ENCODE peak calls at places on chromosomes 16 and 17, in six cellular contexts. X, P, Y, G, D and J are unnamed samples.

GRCh38 chr17:72126575-72127486 is 6.0 kb downstream of the SOX9 start:
- DNase-seq in X (peak; percentile 75), P (no peak), Y (no peak), G (no peak), D (no peak), J (no peak)

GRCh38 chr16:48383877-48384304 is 1.3 kb downstream of the SIAH1 start:
- DNase-seq in X (peak; percentile 53), P (no peak), Y (no peak), G (peak; percentile 31), D (no peak), J (no peak)

GRCh38 chr16:54867302-54867832 is 63.3 kb upstream of the IRX5 start:
- DNase-seq in X (no peak), P (no peak), Y (no peak), G (no peak), D (no peak), J (no peak)

GRCh38 chr16:29806641-29807425 is 504 bp downstream of the MAZ start:
- DNase-seq in X (peak; percentile 62), P (peak; percentile 36), Y (no peak), G (peak; percentile 62), D (peak; percentile 68), J (peak; percentile 54)

GRCh38 chr16:65909310-65910050 is 457.0 kb upstream of the CDH5 start:
- DNase-seq in X (no peak), P (no peak), Y (no peak), G (no peak), D (no peak), J (no peak)

GRCh38 chr17:72305472-72305871 is 184.7 kb downstream of the SOX9 start:
- DNase-seq in X (no peak), P (peak; percentile 31), Y (no peak), G (no peak), D (no peak), J (no peak)

GRCh38 chr16:79528281-79528680 is 72.3 kb downstream of the MAF start:
- DNase-seq in X (no peak), P (no peak), Y (no peak), G (peak; percentile 9), D (no peak), J (no peak)

GRCh38 chr16:53515259-53515658 is 12.2 kb upstream of the AKTIP start:
- DNase-seq in X (no peak), P (no peak), Y (no peak), G (no peak), D (no peak), J (no peak)

GRCh38 chr17:63358111-63358839 is 87.8 kb downstream of the CYB561 start:
- DNase-seq in X (no peak), P (no peak), Y (no peak), G (no peak), D (no peak), J (no peak)

GRCh38 chr16:80176114-80176513 is 364.7 kb upstream of the DYNLRB2 start:
- DNase-seq in X (no peak), P (no peak), Y (no peak), G (no peak), D (no peak), J (no peak)

GRCh38 chr17:61532818-61533217 is 58.2 kb downstream of the NACA2 start:
- DNase-seq in X (no peak), P (no peak), Y (no peak), G (no peak), D (no peak), J (no peak)

GRCh38 chr16:80623376-80623775 is 82.6 kb downstream of the DYNLRB2 start:
- DNase-seq in X (no peak), P (no peak), Y (no peak), G (no peak), D (no peak), J (no peak)

GRCh38 chr16:15961557-15962205 is 12.3 kb downstream of the ABCC1 start:
- DNase-seq in X (no peak), P (no peak), Y (no peak), G (no peak), D (no peak), J (no peak)

GRCh38 chr16:15960124-15960971 is 10.9 kb downstream of the ABCC1 start:
- DNase-seq in X (no peak), P (no peak), Y (no peak), G (no peak), D (no peak), J (no peak)

GRCh38 chr16:15961060-15961511 is 11.7 kb downstream of the ABCC1 start:
- DNase-seq in X (no peak), P (peak; percentile 73), Y (no peak), G (no peak), D (no peak), J (no peak)

GRCh38 chr16:15955425-15955824 is 6.0 kb downstream of the ABCC1 start:
- DNase-seq in X (no peak), P (no peak), Y (no peak), G (no peak), D (no peak), J (no peak)

DNA sequence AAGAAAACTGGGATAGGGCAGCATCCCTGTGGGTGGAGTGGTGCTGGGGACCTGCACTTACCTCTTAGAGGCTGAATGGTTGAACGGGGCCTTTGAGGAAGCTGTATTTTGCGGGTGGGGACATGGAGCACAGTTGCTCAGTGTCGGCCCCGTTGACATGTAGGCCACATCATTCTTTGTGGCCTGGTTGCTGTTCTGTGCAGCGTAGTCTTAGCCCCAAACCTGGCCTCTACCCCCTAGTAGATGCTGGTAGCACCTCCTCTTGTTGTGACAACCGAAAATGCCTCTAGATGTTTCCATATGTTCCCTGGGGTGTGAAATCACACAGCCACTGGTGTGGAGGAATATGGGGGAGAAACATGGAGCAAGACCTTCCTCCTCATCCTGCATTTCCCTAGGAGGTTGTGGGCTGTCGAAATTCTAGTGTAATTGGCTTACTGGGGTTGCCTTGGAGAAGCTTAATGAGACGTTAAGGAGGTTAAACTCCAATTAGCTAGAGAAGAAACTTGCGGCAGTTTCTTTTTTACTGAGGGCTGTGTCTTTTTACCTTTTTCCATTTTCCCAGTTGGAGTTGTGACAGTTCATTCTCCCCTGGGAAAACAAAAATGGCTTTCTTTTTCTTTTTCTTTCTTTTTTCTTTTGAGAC is 9.4 kb downstream of the ABCC1 start:
- DNase-seq in X (no peak), P (no peak), Y (no peak), G (no peak), D (no peak), J (no peak)
- TF ChIP-seq CTCF in X (no peak), P (no peak), Y (no peak), G (no peak), D (no peak), J (no peak)

GRCh38 chr17:55413825-55414489 is 7.7 kb downstream of the MMD start:
- DNase-seq in X (no peak), P (no peak), Y (no peak), G (no peak), D (no peak), J (peak; percentile 28)

GRCh38 chr17:55414983-55415382 is 6.7 kb downstream of the MMD start:
- DNase-seq in X (no peak), P (no peak), Y (no peak), G (no peak), D (no peak), J (no peak)

GRCh38 chr17:55417411-55418268 is 4.0 kb downstream of the MMD start:
- DNase-seq in X (no peak), P (no peak), Y (no peak), G (no peak), D (no peak), J (no peak)

GRCh38 chr17:55416470-55417052 is 5.1 kb downstream of the MMD start:
- DNase-seq in X (no peak), P (no peak), Y (no peak), G (peak; percentile 20), D (no peak), J (no peak)

DNA sequence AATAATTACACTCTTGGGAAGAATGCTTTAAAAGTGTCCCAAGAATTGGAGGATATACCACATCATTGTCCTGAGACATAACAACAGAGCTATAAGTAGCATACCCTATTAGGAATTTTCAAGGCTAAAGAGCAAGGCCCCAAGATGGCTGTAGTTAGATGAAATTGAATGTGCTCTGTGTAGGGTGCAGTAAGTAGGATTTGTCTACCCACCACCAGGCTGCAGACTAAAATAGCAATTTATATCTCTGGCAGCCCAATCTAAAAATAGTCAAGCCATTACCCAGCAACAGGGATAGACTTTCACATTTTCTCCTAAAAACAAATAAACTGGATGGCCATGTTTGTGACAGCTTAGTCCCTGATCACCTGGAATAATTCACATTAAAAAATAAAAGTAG is 5.6 kb downstream of the MMD start:
- DNase-seq in X (no peak), P (no peak), Y (no peak), G (peak; percentile 40), D (no peak), J (no peak)
- TF ChIP-seq CTCF in X (no peak), P (no peak), Y (no peak), G (no peak), D (no peak), J (no peak)

GRCh38 chr16:57635266-57636097 is 7.1 kb downstream of the ADGRG1 start:
- DNase-seq in X (peak; percentile 84), P (no peak), Y (no peak), G (no peak), D (no peak), J (no peak)
- TF ChIP-seq CTCF in X (no peak), P (no peak), Y (no peak), G (no peak), D (no peak), J (no peak)

GRCh38 chr17:8079291-8080207 is 8.0 kb downstream of the ALOX12B start:
- DNase-seq in X (peak; percentile 84), P (peak; percentile 92), Y (no peak), G (peak; percentile 81), D (peak; percentile 86), J (peak; percentile 82)

GRCh38 chr17:8080799-8081219 is 6.7 kb downstream of the ALOX12B start:
- DNase-seq in X (peak; percentile 41), P (no peak), Y (no peak), G (no peak), D (peak; percentile 54), J (no peak)

GRCh38 chr17:8081876-8082275 is 5.6 kb downstream of the ALOX12B start:
- DNase-seq in X (no peak), P (no peak), Y (no peak), G (no peak), D (no peak), J (no peak)

GRCh38 chr17:8082312-8082711 is 5.2 kb downstream of the ALOX12B start:
- DNase-seq in X (no peak), P (no peak), Y (no peak), G (no peak), D (no peak), J (no peak)

GRCh38 chr17:8080208-8080798 is 7.2 kb downstream of the ALOX12B start:
- DNase-seq in X (no peak), P (no peak), Y (no peak), G (no peak), D (peak; percentile 33), J (no peak)
- TF ChIP-seq CTCF in X (no peak), P (no peak), Y (no peak), G (no peak), D (peak; percentile 25), J (no peak)

DNA sequence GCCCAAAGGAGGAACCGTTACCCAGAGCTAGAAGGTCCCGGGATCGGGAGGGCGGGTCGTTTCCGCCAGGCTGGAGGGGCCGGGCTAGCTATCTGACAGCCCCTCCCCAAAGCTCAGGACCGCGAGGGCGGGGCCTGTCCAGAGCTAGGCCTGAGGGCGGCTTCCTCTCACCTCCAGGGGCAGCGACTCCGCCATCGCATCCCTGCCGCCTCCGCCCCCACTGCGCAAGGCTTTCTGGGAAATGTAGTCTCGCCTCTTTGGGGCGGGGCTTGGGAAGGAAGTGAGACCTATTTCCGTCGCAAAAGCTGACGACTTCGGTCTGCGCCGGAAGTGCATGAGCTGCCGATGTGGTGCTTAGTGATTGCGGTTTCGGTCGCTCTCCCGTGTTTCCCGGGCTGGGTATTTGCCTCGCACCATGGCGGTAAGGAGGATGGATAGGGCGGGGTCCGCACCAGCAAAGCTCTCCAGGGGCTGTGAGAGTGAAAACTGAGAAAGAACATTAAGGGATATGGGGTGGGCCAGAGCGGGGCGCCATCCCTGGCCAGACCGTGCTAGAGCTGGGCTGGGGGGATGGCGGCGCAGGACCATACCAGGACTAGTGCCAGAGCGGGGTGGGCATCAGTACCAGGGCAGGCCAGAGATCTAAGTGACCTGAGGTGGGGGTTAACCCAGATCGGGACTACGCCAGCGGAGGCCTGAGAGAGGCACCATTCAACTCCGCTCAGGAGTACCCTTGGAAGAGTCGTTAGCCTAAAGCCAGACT is at the start of gene TMEM208:
- DNase-seq in X (peak; percentile 99), P (peak; percentile 99), Y (peak; percentile 91), G (peak; percentile 99), D (peak; percentile 100), J (peak; percentile 99)
- TF ChIP-seq CTCF in X (no peak), P (peak; percentile 13), Y (no peak), G (peak; percentile 11), D (no peak), J (peak; percentile 17)